ENCODE peak calls at places on chromosomes 16 and 17, in five cellular contexts. N is nucleus accumbens, S is posterior cingulate gyrus, W is AG04449, M is T47D. D is an unnamed sample.

GRCh38 chr16:15434425-15435215 is at the start of gene BMERB1:
- DNase-seq in M (peak), S (peak), N (peak), W (no peak), D (peak)

GRCh38 chr16:27317320-27317719 is 3.5 kb downstream of the IL4R start:
- DNase-seq in N (no peak), M (no peak), S (no peak), W (no peak), D (no peak)

GRCh38 chr17:51298508-51299371 is 38.4 kb downstream of the UTP18 start:
- DNase-seq in M (peak), S (no peak), N (no peak), W (no peak), D (peak)

GRCh38 chr17:58703137-58703846 is 10.9 kb downstream of the RAD51C start:
- DNase-seq in S (no peak), M (no peak), N (no peak), W (peak), D (no peak)

GRCh38 chr17:56217921-56218320 is 64.6 kb downstream of the ANKFN1 start:
- DNase-seq in M (no peak), W (no peak), N (no peak), S (no peak), D (no peak)

GRCh38 chr16:24524855-24525652 is 14.3 kb upstream of the RBBP6 start:
- DNase-seq in S (no peak), W (no peak), N (no peak), M (no peak), D (no peak)

GRCh38 chr16:31472559-31473203 is 729 bp downstream of the TGFB1I1 start:
- DNase-seq in W (peak), M (peak), S (no peak), N (no peak), D (peak)

GRCh38 chr17:27473748-27474609 is 17.7 kb downstream of the KSR1 start:
- DNase-seq in W (no peak), M (peak), S (no peak), N (no peak), D (no peak)

GRCh38 chr16:58036943-58037342 is 11.4 kb downstream of the MMP15 start:
- DNase-seq in W (no peak), S (no peak), M (no peak), N (no peak), D (no peak)

GRCh38 chr17:40063034-40063765 is 435 bp downstream of the THRA start:
- DNase-seq in W (no peak), M (no peak), S (peak), N (no peak), D (no peak)

GRCh38 chr17:45640141-45640850 is 143.8 kb upstream of the CRHR1 start:
- DNase-seq in M (peak), S (peak), W (peak), N (no peak), D (no peak)

D was measured in NCI-H446 treated with DMSO at 0.1 percent for 48 hours.